ENCODE peak calls at places on chromosome 17, in four cellular contexts. M, N, F and Y are unnamed samples. For H3K4me1, the result is how much of the 10 kb centered on the place peaks cover.

GRCh38 chr17:6496116-6496481 is 51.8 kb downstream of the PIMREG start:
- DNase-seq in M (no peak), F (no peak), N (no peak), Y (peak)

GRCh38 chr17:42677012-42677857 is 441 bp upstream of the PLEKHH3 start:
- DNase-seq in N (peak), F (peak), M (peak), Y (peak)

GRCh38 chr17:65698381-65699061 is 137.1 kb upstream of the AXIN2 start:
- DNase-seq in F (no peak), M (no peak), N (no peak), Y (no peak)

GRCh38 chr17:75475851-75476250 is 19.4 kb downstream of the TMEM94 start:
- DNase-seq in F (no peak), N (no peak), M (no peak), Y (no peak)

GRCh38 chr17:18946536-18946935 is 5.4 kb upstream of the SLC5A10 start:
- DNase-seq in F (no peak), N (no peak), M (no peak), Y (no peak)

GRCh38 chr17:78128616-78129384 is at the start of gene TMC6:
- DNase-seq in F (peak), M (peak), N (peak), Y (peak)

GRCh38 chr17:75776399-75777242 is 8.0 kb upstream of the UNK start:
- DNase-seq in F (no peak), M (peak), N (peak), Y (peak)

GRCh38 chr17:2347805-2348685 is 10.7 kb downstream of the SGSM2 start:
- DNase-seq in N (peak), M (no peak), F (no peak), Y (peak)

GRCh38 chr17:9230861-9231260 is 209.6 kb downstream of the NTN1 start:
- DNase-seq in N (no peak), M (no peak), F (peak), Y (no peak)

GRCh38 chr17:56638536-56639177 is 45.2 kb downstream of the NOG start:
- DNase-seq in N (no peak), F (no peak), M (no peak), Y (no peak)

GRCh38 chr17:82859431-82860403 is 19.9 kb upstream of the ZNF750 start:
- DNase-seq in N (peak), F (peak), M (peak), Y (no peak)

GRCh38 chr17:32497431-32498205 is 10.8 kb downstream of the CDK5R1 start:
- DNase-seq in F (no peak), N (no peak), M (no peak), Y (peak)

GRCh38 chr17:57862410-57862989 is 12.7 kb upstream of the MRPS23 start:
- DNase-seq in F (no peak), M (no peak), N (no peak), Y (no peak)

GRCh38 chr17:58504826-58505351 is 9.5 kb downstream of the MTMR4 start:
- DNase-seq in N (no peak), F (no peak), M (no peak), Y (peak)

GRCh38 chr17:51710289-51710979 is 448.1 kb downstream of the CA10 start:
- DNase-seq in M (no peak), N (no peak), F (no peak), Y (no peak)

GRCh38 chr17:57957886-57958285 is 2.7 kb upstream of the CUEDC1 start:
- DNase-seq in N (no peak), M (no peak), F (no peak), Y (no peak)

GRCh38 chr17:78568051-78568450 is 9.1 kb downstream of the DNAH17 start:
- DNase-seq in F (no peak), N (no peak), M (no peak), Y (no peak)

GRCh38 chr17:11511696-11512095 is 86.6 kb upstream of the DNAH9 start:
- DNase-seq in M (no peak), N (peak), F (no peak), Y (no peak)

GRCh38 chr17:82582208-82582607 is 62.7 kb downstream of the FOXK2 start:
- DNase-seq in F (no peak), M (no peak), N (no peak), Y (no peak)

GRCh38 chr17:76271669-76272540 is 6.8 kb downstream of the UBALD2 start:
- DNase-seq in N (peak), M (peak), F (no peak), Y (no peak)

GRCh38 chr17:27533874-27534815 is 77.9 kb downstream of the KSR1 start:
- DNase-seq in F (no peak), N (no peak), M (no peak), Y (peak)

GRCh38 chr17:51474764-51475163 is 214.4 kb downstream of the UTP18 start:
- DNase-seq in N (no peak), M (no peak), F (no peak), Y (no peak)

GRCh38 chr17:44599298-44600175 is 42.3 kb downstream of the FZD2 start:
- DNase-seq in N (no peak), F (peak), M (no peak), Y (no peak)

GRCh38 chr17:14201087-14201486 is 35.6 kb downstream of the CDRT15 start:
- DNase-seq in M (peak), N (peak), F (no peak), Y (no peak)

GRCh38 chr17:73283250-73283649 is 21.6 kb upstream of the CPSF4L start:
- DNase-seq in F (no peak), M (no peak), N (no peak), Y (no peak)

GRCh38 chr17:73283841-73284282 is 22.2 kb upstream of the CPSF4L start:
- DNase-seq in M (no peak), N (no peak), F (no peak), Y (peak)

GRCh38 chr17:73285603-73285908 is 23.9 kb upstream of the CPSF4L start:
- DNase-seq in N (no peak), M (no peak), F (no peak), Y (no peak)

GRCh38 chr17:73284906-73285602 is 23.4 kb upstream of the CPSF4L start:
- DNase-seq in M (no peak), F (no peak), N (no peak), Y (no peak)

GRCh38 chr17:73284339-73284738 is 22.7 kb upstream of the CPSF4L start:
- DNase-seq in M (no peak), F (no peak), N (no peak), Y (no peak)
- H3K27ac ChIP-seq in M (no peak), F (no peak), N (no peak), Y (peak)

DNA sequence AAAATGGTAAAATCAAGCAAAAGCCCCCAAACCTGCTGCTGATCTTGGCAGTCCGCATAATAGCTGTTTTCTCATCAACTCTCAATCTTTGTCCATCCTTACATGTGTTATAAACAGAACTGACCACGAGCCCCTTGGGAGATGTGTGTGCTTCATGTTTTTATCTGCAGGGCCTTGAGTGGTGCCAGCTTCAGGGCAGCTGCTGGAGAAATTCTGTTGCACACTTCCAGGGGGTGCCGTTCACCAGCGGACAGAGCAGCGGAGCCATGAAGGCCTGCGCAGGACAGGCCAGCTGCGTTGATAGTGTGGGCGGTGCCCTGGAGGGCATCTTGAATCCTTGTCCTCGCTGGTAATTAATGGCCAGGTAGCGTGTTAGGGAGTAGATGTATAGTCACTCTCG is 20.1 kb downstream of the MPRIP start:
- DNase-seq in N (no peak), F (no peak), M (no peak), Y (peak)
- H3K4me1 ChIP-seq in N (under half), F (under half), M (under half), Y (half or more)

DNA sequence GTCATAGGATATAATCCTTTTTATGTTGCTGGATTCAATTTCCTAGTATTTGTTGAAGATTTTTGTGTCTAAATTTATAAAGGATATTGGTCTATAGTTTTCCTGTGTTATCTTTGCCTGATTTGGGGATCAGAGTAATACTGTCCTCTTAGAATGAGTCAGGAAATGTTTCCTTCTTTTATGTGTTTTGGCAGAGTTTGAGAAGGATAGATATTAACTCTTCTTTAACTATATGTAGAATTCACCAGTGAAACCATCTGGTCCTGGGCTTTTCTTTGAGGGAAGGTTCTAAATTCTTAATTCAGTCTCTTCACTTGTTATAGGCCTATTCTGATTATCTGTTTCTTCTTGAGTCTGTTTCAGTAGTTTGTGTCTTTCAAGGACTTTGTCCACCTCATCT is 66.3 kb upstream of the NACA2 start:
- DNase-seq in M (no peak), N (no peak), F (no peak), Y (no peak)
- H3K27ac ChIP-seq in M (no peak), N (no peak), F (no peak), Y (no peak)

DNA sequence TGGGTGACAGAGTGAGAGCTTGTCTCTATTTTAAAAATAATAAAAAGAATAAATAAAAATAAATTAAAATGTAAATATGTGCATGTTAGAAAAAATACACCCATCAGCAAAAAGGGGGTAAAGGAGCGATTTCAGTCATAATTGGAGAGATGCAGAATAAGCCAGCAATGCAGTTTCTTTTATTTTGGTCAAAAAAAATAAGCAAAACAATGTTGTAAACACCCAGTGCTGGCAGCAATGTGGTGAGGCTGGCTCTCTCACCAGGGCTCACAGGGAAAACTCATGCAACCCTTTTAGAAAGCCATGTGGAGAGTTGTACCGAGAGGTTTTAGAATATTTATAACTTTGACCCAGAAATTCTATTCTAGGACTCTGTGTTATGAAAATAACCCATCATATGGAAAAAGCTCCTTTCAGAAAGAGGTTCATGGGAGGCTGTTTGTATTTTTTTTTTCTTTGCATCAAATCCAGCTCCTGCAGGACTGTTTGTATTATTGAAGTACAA is 8.5 kb downstream of the STH start:
- DNase-seq in M (no peak), N (no peak), F (no peak), Y (no peak)
- H3K4me1 ChIP-seq in M (under half), N (under half), F (under half), Y (under half)

GRCh38 chr17:81334419-81334896 is 39.4 kb upstream of the SLC38A10 start:
- DNase-seq in F (peak), N (no peak), M (no peak), Y (no peak)
- H3K27ac ChIP-seq in F (no peak), N (no peak), M (no peak), Y (no peak)

GRCh38 chr17:21081967-21082366 is 39.2 kb upstream of the USP22 start:
- DNase-seq in M (no peak), N (no peak), F (no peak), Y (no peak)

GRCh38 chr17:21090889-21091618 is 35.7 kb upstream of the DHRS7B start:
- DNase-seq in F (no peak), N (no peak), M (no peak), Y (no peak)

GRCh38 chr17:21089145-21089544 is 37.6 kb upstream of the DHRS7B start:
- DNase-seq in N (peak), M (no peak), F (no peak), Y (no peak)

GRCh38 chr17:21089933-21090888 is 36.6 kb upstream of the DHRS7B start:
- DNase-seq in F (no peak), M (no peak), N (peak), Y (no peak)

DNA sequence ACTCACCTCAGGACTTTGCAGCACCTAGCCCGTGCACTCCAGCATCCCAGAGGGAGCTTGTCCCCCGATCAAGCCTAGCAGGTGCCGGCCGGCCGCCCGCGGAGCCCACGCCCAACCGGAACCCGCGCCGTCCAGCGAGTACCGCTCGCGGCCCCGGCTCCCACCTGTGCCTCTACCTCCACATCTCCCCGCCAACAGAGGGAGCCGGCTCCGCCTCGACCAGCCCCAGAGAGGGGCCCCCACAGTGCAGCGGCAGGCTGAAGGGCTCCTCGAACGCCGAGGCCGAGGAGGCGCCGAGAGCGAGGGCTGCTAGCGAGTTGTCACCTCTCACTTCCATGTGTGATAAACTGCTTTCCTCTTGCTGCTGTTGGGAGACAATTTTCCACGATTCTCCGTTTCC is 41.1 kb upstream of the DHRS7B start:
- DNase-seq in F (no peak), N (no peak), M (no peak), Y (no peak)
- H3K4me1 ChIP-seq in F (under half), N (under half), M (under half), Y (under half)

GRCh38 chr17:73338050-73338491 is 26.3 kb upstream of the CDC42EP4 start:
- DNase-seq in M (no peak), N (no peak), F (peak), Y (no peak)
- H3K27ac ChIP-seq in M (no peak), N (no peak), F (no peak), Y (peak)